ENCODE peak calls at places on chromosomes 12 and 14, in four cellular contexts. N, S, M and P are unnamed samples.

GRCh38 chr12:64730585-64730964 is 28.6 kb downstream of the GNS start:
- DNase-seq in S (no peak), M (no peak), N (no peak), P (peak; percentile 53)

GRCh38 chr12:5580911-5581488 is 149.1 kb downstream of the NTF3 start:
- DNase-seq in M (peak; percentile 26), S (no peak), N (no peak), P (no peak)

GRCh38 chr14:25413058-25413457 is 363.1 kb upstream of the STXBP6 start:
- DNase-seq in M (no peak), S (no peak), N (no peak), P (no peak)

GRCh38 chr12:56029666-56030293 is 8.9 kb downstream of the IKZF4 start:
- DNase-seq in M (no peak), N (peak; percentile 82), S (peak; percentile 67), P (peak; percentile 33)

GRCh38 chr12:98587084-98587483 is 6.4 kb upstream of the SLC25A3 start:
- DNase-seq in S (no peak), N (no peak), M (no peak), P (no peak)

GRCh38 chr14:98915625-98916024 is 356.4 kb downstream of the BCL11B start:
- DNase-seq in M (no peak), S (no peak), N (no peak), P (no peak)

GRCh38 chr14:68888025-68888850 is 90.9 kb downstream of the ACTN1 start:
- DNase-seq in S (no peak), M (no peak), N (no peak), P (no peak)

GRCh38 chr14:67241416-67242362 is at the start of gene PALS1:
- DNase-seq in N (peak; percentile 81), M (no peak), S (peak; percentile 77), P (peak; percentile 66)

GRCh38 chr14:20757963-20758362 is 10.2 kb upstream of the EDDM3B start:
- DNase-seq in N (peak; percentile 26), S (no peak), M (no peak), P (no peak)

DNA sequence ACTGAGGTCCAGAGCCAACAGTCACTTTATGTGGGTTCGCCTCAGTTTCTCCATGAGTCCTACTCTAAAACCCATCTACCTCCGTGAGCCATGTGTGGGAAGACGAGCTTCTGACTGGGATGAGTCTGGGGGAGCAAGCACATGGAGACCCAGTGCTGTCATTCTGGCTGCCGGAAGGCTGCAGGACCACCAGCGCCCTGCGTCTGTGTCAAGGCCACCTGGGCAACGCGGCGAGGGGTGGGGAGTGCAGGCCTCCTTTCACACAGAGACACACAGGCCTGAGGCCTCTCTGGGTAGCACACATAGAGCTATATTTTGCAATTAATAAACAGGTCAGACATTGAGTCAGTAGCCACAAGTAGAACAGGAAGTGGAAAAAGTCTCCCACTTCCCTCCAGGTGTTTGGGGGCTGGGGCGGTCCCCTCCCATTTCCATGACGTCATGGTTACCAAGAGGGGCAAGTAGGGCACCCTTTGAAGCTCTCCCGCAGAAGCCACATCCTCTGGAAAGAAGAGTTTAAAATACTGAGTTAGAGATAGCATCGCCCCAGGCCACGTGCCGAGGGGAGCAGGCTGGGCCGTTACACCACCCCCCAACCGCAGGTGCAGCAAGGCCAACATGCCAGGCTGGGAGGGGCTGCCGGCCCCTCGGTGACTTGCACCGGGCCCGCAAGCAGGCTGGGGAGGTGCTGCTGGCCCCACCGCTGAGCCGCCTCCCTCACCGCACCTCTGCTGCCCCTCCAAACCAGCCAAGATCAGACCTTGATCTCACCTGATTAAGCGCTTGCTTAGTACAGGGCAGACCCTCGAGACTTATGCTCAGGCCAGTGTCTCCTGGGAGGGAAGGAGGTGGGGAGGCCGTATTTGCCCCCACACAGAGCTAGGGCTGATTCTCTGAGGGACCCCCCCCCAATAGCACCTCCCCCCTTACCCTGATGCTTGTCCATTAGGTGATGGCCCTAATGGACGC is 32.7 kb downstream of the DAD1 start:
- DNase-seq in M (peak; percentile 36), N (no peak), S (no peak), P (peak; percentile 77)
- H3K4me1 ChIP-seq in M (peaks cover 80% of the 10 kb centered on the region), N (peaks cover 23% of the 10 kb centered on the region), S (peaks cover 6% of the 10 kb centered on the region), P (peaks cover 28% of the 10 kb centered on the region)

DNA sequence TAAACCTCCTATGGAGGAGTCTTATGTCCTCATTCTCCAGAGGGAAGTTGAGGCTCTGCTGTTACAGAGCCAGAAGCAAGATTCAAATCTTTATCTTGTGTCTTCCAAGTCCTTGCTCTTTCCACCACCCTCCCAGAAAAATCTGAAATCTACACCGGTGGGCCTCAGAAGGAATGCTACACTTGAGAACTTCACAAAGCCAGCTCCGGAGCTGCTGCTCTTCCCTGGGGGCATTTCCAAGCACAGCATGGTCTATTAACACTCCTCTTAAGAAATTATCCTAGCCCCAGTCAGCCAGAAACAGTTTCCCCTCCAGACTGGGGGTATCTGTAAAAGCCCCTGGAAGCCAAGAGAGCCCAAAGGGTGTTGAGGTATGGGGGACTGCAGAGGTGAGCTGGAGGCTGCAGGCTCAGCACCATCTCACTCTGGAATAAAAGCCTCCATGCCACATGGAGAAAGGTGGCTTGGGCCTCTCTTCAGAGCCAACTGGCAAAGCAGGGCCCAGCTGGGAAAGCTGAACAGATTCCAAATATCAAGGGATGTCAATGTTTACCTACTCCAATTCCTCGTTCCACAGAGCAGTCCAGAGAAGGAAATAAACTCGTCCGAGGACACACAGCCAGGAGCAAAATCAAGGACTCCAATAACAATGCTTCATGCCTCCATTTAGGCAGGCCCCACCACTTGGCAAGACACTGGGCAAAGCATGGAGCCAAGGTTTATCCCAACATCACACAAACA is 36.1 kb upstream of the PNMA1 start:
- DNase-seq in N (no peak), M (no peak), S (no peak), P (no peak)
- H3K4me1 ChIP-seq in N (peaks cover 77% of the 10 kb centered on the region), M (peaks cover 100% of the 10 kb centered on the region), S (peaks cover 80% of the 10 kb centered on the region), P (peaks cover 69% of the 10 kb centered on the region)

GRCh38 chr12:103965255-103965589 is 450 bp upstream of the TDG start:
- DNase-seq in M (no peak), S (no peak), N (no peak), P (no peak)
- H3K4me1 ChIP-seq in M (peaks cover 55% of the 10 kb centered on the region), S (peaks cover 29% of the 10 kb centered on the region), N (peaks cover 28% of the 10 kb centered on the region), P (peaks cover 11% of the 10 kb centered on the region)

GRCh38 chr12:65754744-65755595 is 69.3 kb upstream of the HMGA2 start:
- DNase-seq in N (no peak), S (no peak), M (no peak), P (no peak)
- H3K4me1 ChIP-seq in N (no peaks in the 10 kb centered on the region), S (no peaks in the 10 kb centered on the region), M (no peaks in the 10 kb centered on the region), P (peaks cover 23% of the 10 kb centered on the region)

DNA sequence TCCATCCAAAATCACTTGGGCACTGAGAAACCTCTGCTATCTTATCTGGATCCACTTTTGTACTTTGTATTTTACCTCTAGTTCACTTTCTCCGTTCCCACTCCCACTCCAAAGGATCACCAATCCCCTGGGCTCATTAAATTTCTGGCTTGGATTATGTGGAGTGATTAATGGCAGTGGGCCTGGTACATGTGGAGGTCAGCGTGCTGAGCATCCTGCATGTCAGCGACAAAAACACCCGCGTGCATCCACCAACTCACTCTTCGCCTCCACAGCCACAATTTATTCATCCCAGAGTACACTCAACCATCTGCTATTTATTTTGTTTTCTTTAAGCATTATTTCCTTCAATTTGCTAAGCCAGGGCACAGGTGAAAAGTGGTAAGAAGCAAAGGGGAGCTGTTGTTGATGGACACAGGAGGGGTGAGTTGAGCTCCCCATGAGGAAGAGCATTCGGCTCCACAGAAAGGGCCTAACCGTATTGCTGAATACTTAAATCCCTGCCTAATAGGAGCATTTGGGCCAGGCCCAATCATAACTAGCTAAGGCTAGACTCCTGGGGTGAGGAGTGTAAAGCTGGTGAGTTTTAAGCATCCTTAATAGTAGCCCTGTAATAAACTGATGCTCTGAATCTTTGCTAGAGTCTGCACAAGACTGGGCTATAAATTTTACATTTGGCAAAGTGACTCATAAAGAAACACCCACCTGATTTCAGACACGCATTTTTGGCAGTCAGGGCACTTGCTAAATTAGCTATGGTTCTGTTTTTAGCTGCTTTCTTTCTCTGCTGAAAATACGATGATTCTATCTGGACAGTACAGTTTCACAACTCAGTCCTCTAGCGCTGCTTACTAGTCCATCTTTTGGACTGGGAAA is 137.8 kb downstream of the SLC25A21 start:
- DNase-seq in M (no peak), S (no peak), N (no peak), P (peak; percentile 43)
- H3K4me1 ChIP-seq in M (no peaks in the 10 kb centered on the region), S (peaks cover 14% of the 10 kb centered on the region), N (no peaks in the 10 kb centered on the region), P (peaks cover 36% of the 10 kb centered on the region)

GRCh38 chr12:47735649-47736048 is 10.4 kb upstream of the ENDOU start:
- DNase-seq in M (no peak), N (no peak), S (no peak), P (no peak)

GRCh38 chr12:47734725-47735480 is 9.6 kb upstream of the ENDOU start:
- DNase-seq in M (peak; percentile 44), S (no peak), N (no peak), P (peak; percentile 73)

GRCh38 chr12:47736877-47737676 is 11.8 kb upstream of the ENDOU start:
- DNase-seq in M (peak; percentile 91), S (no peak), N (peak; percentile 44), P (no peak)

GRCh38 chr12:47737936-47738335 is 12.6 kb upstream of the ENDOU start:
- DNase-seq in M (peak; percentile 40), S (no peak), N (no peak), P (no peak)

GRCh38 chr12:47736216-47736615 is 10.9 kb upstream of the ENDOU start:
- DNase-seq in S (no peak), N (no peak), M (no peak), P (no peak)
- H3K4me1 ChIP-seq in S (peaks cover 3% of the 10 kb centered on the region), N (peaks cover 17% of the 10 kb centered on the region), M (peaks cover 78% of the 10 kb centered on the region), P (peaks cover 23% of the 10 kb centered on the region)